ENCODE peak calls at places on chromosomes 12 and 14, in four cellular contexts. One of them, this sample, is unnamed.

GRCh38 chr12:75561921-75562320 is 50.5 kb upstream of the KRR1 start:
- DNase-seq in stimulated activated CD8-positive, alpha-beta memory T cell treated with anti-CD3 and anti-CD28 coated beads, Interleukin-12 subunit alpha, Interleukin-12 subunit beta, amount 100 ng/mL, for 1 hour: no peak
- DNase-seq in GM13976: no peak
- DNase-seq in amniotic stem cell: no peak
- DNase-seq in this sample: no peak

GRCh38 chr12:92141585-92142244 is 3.9 kb downstream of the BTG1 start:
- DNase-seq in stimulated activated CD8-positive, alpha-beta memory T cell treated with anti-CD3 and anti-CD28 coated beads, Interleukin-12 subunit alpha, Interleukin-12 subunit beta, amount 100 ng/mL, for 1 hour: no peak
- DNase-seq in GM13976: no peak
- DNase-seq in amniotic stem cell: no peak
- DNase-seq in this sample: peak

GRCh38 chr12:89181271-89181920 is 170.9 kb downstream of the DUSP6 start:
- DNase-seq in GM13976: no peak
- DNase-seq in stimulated activated CD8-positive, alpha-beta memory T cell treated with anti-CD3 and anti-CD28 coated beads, Interleukin-12 subunit alpha, Interleukin-12 subunit beta, amount 100 ng/mL, for 1 hour: no peak
- DNase-seq in amniotic stem cell: no peak
- DNase-seq in this sample: no peak

GRCh38 chr12:123713398-123714301 is 1.5 kb downstream of the ATP6V0A2 start:
- DNase-seq in stimulated activated CD8-positive, alpha-beta memory T cell treated with anti-CD3 and anti-CD28 coated beads, Interleukin-12 subunit alpha, Interleukin-12 subunit beta, amount 100 ng/mL, for 1 hour: no peak
- DNase-seq in amniotic stem cell: no peak
- DNase-seq in GM13976: no peak
- DNase-seq in this sample: peak

GRCh38 chr14:102063092-102063807 is 23.6 kb downstream of the HSP90AA1 start:
- DNase-seq in stimulated activated CD8-positive, alpha-beta memory T cell treated with anti-CD3 and anti-CD28 coated beads, Interleukin-12 subunit alpha, Interleukin-12 subunit beta, amount 100 ng/mL, for 1 hour: peak
- DNase-seq in GM13976: peak
- DNase-seq in amniotic stem cell: peak
- DNase-seq in this sample: peak

GRCh38 chr12:122921917-122922316 is 26.0 kb upstream of the VPS37B start:
- DNase-seq in GM13976: no peak
- DNase-seq in stimulated activated CD8-positive, alpha-beta memory T cell treated with anti-CD3 and anti-CD28 coated beads, Interleukin-12 subunit alpha, Interleukin-12 subunit beta, amount 100 ng/mL, for 1 hour: no peak
- DNase-seq in amniotic stem cell: no peak
- DNase-seq in this sample: no peak

GRCh38 chr12:128537668-128538067 is 270.7 kb downstream of the TMEM132C start:
- DNase-seq in GM13976: no peak
- DNase-seq in amniotic stem cell: no peak
- DNase-seq in stimulated activated CD8-positive, alpha-beta memory T cell treated with anti-CD3 and anti-CD28 coated beads, Interleukin-12 subunit alpha, Interleukin-12 subunit beta, amount 100 ng/mL, for 1 hour: no peak
- DNase-seq in this sample: no peak

GRCh38 chr14:90785474-90785873 is 30.8 kb downstream of the TTC7B start:
- DNase-seq in amniotic stem cell: no peak
- DNase-seq in stimulated activated CD8-positive, alpha-beta memory T cell treated with anti-CD3 and anti-CD28 coated beads, Interleukin-12 subunit alpha, Interleukin-12 subunit beta, amount 100 ng/mL, for 1 hour: no peak
- DNase-seq in GM13976: no peak
- DNase-seq in this sample: no peak

GRCh38 chr14:72679106-72679505 is 214.8 kb downstream of the DPF3 start:
- DNase-seq in GM13976: no peak
- DNase-seq in stimulated activated CD8-positive, alpha-beta memory T cell treated with anti-CD3 and anti-CD28 coated beads, Interleukin-12 subunit alpha, Interleukin-12 subunit beta, amount 100 ng/mL, for 1 hour: no peak
- DNase-seq in amniotic stem cell: no peak
- DNase-seq in this sample: no peak

GRCh38 chr12:75738486-75738885 is 227.1 kb upstream of the KRR1 start:
- DNase-seq in amniotic stem cell: no peak
- DNase-seq in GM13976: peak
- DNase-seq in stimulated activated CD8-positive, alpha-beta memory T cell treated with anti-CD3 and anti-CD28 coated beads, Interleukin-12 subunit alpha, Interleukin-12 subunit beta, amount 100 ng/mL, for 1 hour: peak
- DNase-seq in this sample: peak

GRCh38 chr12:102888511-102888910 is 28.5 kb downstream of the PAH start:
- DNase-seq in GM13976: no peak
- DNase-seq in stimulated activated CD8-positive, alpha-beta memory T cell treated with anti-CD3 and anti-CD28 coated beads, Interleukin-12 subunit alpha, Interleukin-12 subunit beta, amount 100 ng/mL, for 1 hour: no peak
- DNase-seq in amniotic stem cell: no peak
- DNase-seq in this sample: no peak

GRCh38 chr14:36383674-36384421 is 63.4 kb upstream of the MBIP start:
- DNase-seq in stimulated activated CD8-positive, alpha-beta memory T cell treated with anti-CD3 and anti-CD28 coated beads, Interleukin-12 subunit alpha, Interleukin-12 subunit beta, amount 100 ng/mL, for 1 hour: no peak
- DNase-seq in amniotic stem cell: no peak
- DNase-seq in GM13976: no peak
- DNase-seq in this sample: no peak

GRCh38 chr12:30806989-30807694 is 52.4 kb upstream of the CAPRIN2 start:
- DNase-seq in GM13976: no peak
- DNase-seq in amniotic stem cell: peak
- DNase-seq in stimulated activated CD8-positive, alpha-beta memory T cell treated with anti-CD3 and anti-CD28 coated beads, Interleukin-12 subunit alpha, Interleukin-12 subunit beta, amount 100 ng/mL, for 1 hour: no peak
- DNase-seq in this sample: peak

GRCh38 chr14:65206448-65207096 is 104.3 kb upstream of the MAX start:
- DNase-seq in stimulated activated CD8-positive, alpha-beta memory T cell treated with anti-CD3 and anti-CD28 coated beads, Interleukin-12 subunit alpha, Interleukin-12 subunit beta, amount 100 ng/mL, for 1 hour: no peak
- DNase-seq in amniotic stem cell: peak
- DNase-seq in GM13976: peak
- DNase-seq in this sample: peak

GRCh38 chr14:94646481-94646880 is 34.3 kb downstream of the SERPINA3 start:
- DNase-seq in GM13976: no peak
- DNase-seq in amniotic stem cell: no peak
- DNase-seq in stimulated activated CD8-positive, alpha-beta memory T cell treated with anti-CD3 and anti-CD28 coated beads, Interleukin-12 subunit alpha, Interleukin-12 subunit beta, amount 100 ng/mL, for 1 hour: no peak
- DNase-seq in this sample: no peak

GRCh38 chr12:89062996-89063395 is 289.3 kb downstream of the DUSP6 start:
- DNase-seq in stimulated activated CD8-positive, alpha-beta memory T cell treated with anti-CD3 and anti-CD28 coated beads, Interleukin-12 subunit alpha, Interleukin-12 subunit beta, amount 100 ng/mL, for 1 hour: no peak
- DNase-seq in amniotic stem cell: no peak
- DNase-seq in GM13976: no peak
- DNase-seq in this sample: no peak

GRCh38 chr12:120138366-120138765 is 21.8 kb upstream of the RAB35 start:
- DNase-seq in amniotic stem cell: no peak
- DNase-seq in GM13976: no peak
- DNase-seq in stimulated activated CD8-positive, alpha-beta memory T cell treated with anti-CD3 and anti-CD28 coated beads, Interleukin-12 subunit alpha, Interleukin-12 subunit beta, amount 100 ng/mL, for 1 hour: no peak
- DNase-seq in this sample: no peak

GRCh38 chr12:62660763-62661162 is 194.1 kb downstream of the MON2 start:
- DNase-seq in stimulated activated CD8-positive, alpha-beta memory T cell treated with anti-CD3 and anti-CD28 coated beads, Interleukin-12 subunit alpha, Interleukin-12 subunit beta, amount 100 ng/mL, for 1 hour: no peak
- DNase-seq in amniotic stem cell: no peak
- DNase-seq in GM13976: no peak
- DNase-seq in this sample: no peak

GRCh38 chr12:111450676-111451075 is 45.0 kb downstream of the SH2B3 start:
- DNase-seq in amniotic stem cell: no peak
- DNase-seq in stimulated activated CD8-positive, alpha-beta memory T cell treated with anti-CD3 and anti-CD28 coated beads, Interleukin-12 subunit alpha, Interleukin-12 subunit beta, amount 100 ng/mL, for 1 hour: no peak
- DNase-seq in GM13976: no peak
- DNase-seq in this sample: no peak

GRCh38 chr14:99717682-99718013 is 33.5 kb downstream of the CYP46A1 start:
- DNase-seq in GM13976: no peak
- DNase-seq in stimulated activated CD8-positive, alpha-beta memory T cell treated with anti-CD3 and anti-CD28 coated beads, Interleukin-12 subunit alpha, Interleukin-12 subunit beta, amount 100 ng/mL, for 1 hour: no peak
- DNase-seq in amniotic stem cell: no peak
- DNase-seq in this sample: no peak

GRCh38 chr14:88695873-88696272 is 96.9 kb downstream of the EML5 start:
- DNase-seq in stimulated activated CD8-positive, alpha-beta memory T cell treated with anti-CD3 and anti-CD28 coated beads, Interleukin-12 subunit alpha, Interleukin-12 subunit beta, amount 100 ng/mL, for 1 hour: no peak
- DNase-seq in amniotic stem cell: no peak
- DNase-seq in GM13976: no peak
- DNase-seq in this sample: no peak

GRCh38 chr14:103871596-103872480 is 24.5 kb upstream of the PPP1R13B start:
- DNase-seq in amniotic stem cell: no peak
- DNase-seq in GM13976: peak
- DNase-seq in stimulated activated CD8-positive, alpha-beta memory T cell treated with anti-CD3 and anti-CD28 coated beads, Interleukin-12 subunit alpha, Interleukin-12 subunit beta, amount 100 ng/mL, for 1 hour: peak
- DNase-seq in this sample: peak

GRCh38 chr12:27455589-27455988 is 9.1 kb downstream of the SMCO2 start:
- DNase-seq in stimulated activated CD8-positive, alpha-beta memory T cell treated with anti-CD3 and anti-CD28 coated beads, Interleukin-12 subunit alpha, Interleukin-12 subunit beta, amount 100 ng/mL, for 1 hour: no peak
- DNase-seq in GM13976: no peak
- DNase-seq in amniotic stem cell: no peak
- DNase-seq in this sample: no peak

GRCh38 chr12:53328043-53328435 is 6.6 kb upstream of the AAAS start:
- DNase-seq in stimulated activated CD8-positive, alpha-beta memory T cell treated with anti-CD3 and anti-CD28 coated beads, Interleukin-12 subunit alpha, Interleukin-12 subunit beta, amount 100 ng/mL, for 1 hour: no peak
- DNase-seq in amniotic stem cell: no peak
- DNase-seq in GM13976: no peak
- DNase-seq in this sample: no peak

GRCh38 chr14:23299186-23299521 is 3.5 kb downstream of the PPP1R3E start:
- DNase-seq in stimulated activated CD8-positive, alpha-beta memory T cell treated with anti-CD3 and anti-CD28 coated beads, Interleukin-12 subunit alpha, Interleukin-12 subunit beta, amount 100 ng/mL, for 1 hour: no peak
- DNase-seq in GM13976: no peak
- DNase-seq in amniotic stem cell: no peak
- DNase-seq in this sample: no peak

GRCh38 chr12:49922349-49923034 is 18.8 kb upstream of the FAIM2 start:
- DNase-seq in amniotic stem cell: no peak
- DNase-seq in GM13976: no peak
- DNase-seq in stimulated activated CD8-positive, alpha-beta memory T cell treated with anti-CD3 and anti-CD28 coated beads, Interleukin-12 subunit alpha, Interleukin-12 subunit beta, amount 100 ng/mL, for 1 hour: no peak
- DNase-seq in this sample: no peak

GRCh38 chr14:76768201-76768656 is 7.0 kb downstream of the VASH1 start:
- DNase-seq in amniotic stem cell: no peak
- DNase-seq in GM13976: peak
- DNase-seq in stimulated activated CD8-positive, alpha-beta memory T cell treated with anti-CD3 and anti-CD28 coated beads, Interleukin-12 subunit alpha, Interleukin-12 subunit beta, amount 100 ng/mL, for 1 hour: peak
- DNase-seq in this sample: peak

GRCh38 chr14:28298156-28298555 is 468.4 kb upstream of the FOXG1 start:
- DNase-seq in stimulated activated CD8-positive, alpha-beta memory T cell treated with anti-CD3 and anti-CD28 coated beads, Interleukin-12 subunit alpha, Interleukin-12 subunit beta, amount 100 ng/mL, for 1 hour: no peak
- DNase-seq in amniotic stem cell: no peak
- DNase-seq in GM13976: no peak
- DNase-seq in this sample: no peak

GRCh38 chr12:88985011-88985410 is 367.3 kb downstream of the DUSP6 start:
- DNase-seq in GM13976: no peak
- DNase-seq in amniotic stem cell: no peak
- DNase-seq in stimulated activated CD8-positive, alpha-beta memory T cell treated with anti-CD3 and anti-CD28 coated beads, Interleukin-12 subunit alpha, Interleukin-12 subunit beta, amount 100 ng/mL, for 1 hour: no peak
- DNase-seq in this sample: no peak

GRCh38 chr12:57005980-57006808 is at the start of gene ZBTB39:
- DNase-seq in stimulated activated CD8-positive, alpha-beta memory T cell treated with anti-CD3 and anti-CD28 coated beads, Interleukin-12 subunit alpha, Interleukin-12 subunit beta, amount 100 ng/mL, for 1 hour: peak
- DNase-seq in amniotic stem cell: peak
- DNase-seq in GM13976: peak
- DNase-seq in this sample: peak

GRCh38 chr14:94267352-94267751 is 25.7 kb downstream of the SERPINA10 start:
- DNase-seq in GM13976: no peak
- DNase-seq in amniotic stem cell: no peak
- DNase-seq in stimulated activated CD8-positive, alpha-beta memory T cell treated with anti-CD3 and anti-CD28 coated beads, Interleukin-12 subunit alpha, Interleukin-12 subunit beta, amount 100 ng/mL, for 1 hour: no peak
- DNase-seq in this sample: no peak

GRCh38 chr12:9792961-9793617 is 32.4 kb upstream of the CD69 start:
- DNase-seq in amniotic stem cell: peak
- DNase-seq in GM13976: no peak
- DNase-seq in stimulated activated CD8-positive, alpha-beta memory T cell treated with anti-CD3 and anti-CD28 coated beads, Interleukin-12 subunit alpha, Interleukin-12 subunit beta, amount 100 ng/mL, for 1 hour: no peak
- DNase-seq in this sample: no peak

GRCh38 chr12:38850463-38850862 is 54.9 kb downstream of the CPNE8 start:
- DNase-seq in stimulated activated CD8-positive, alpha-beta memory T cell treated with anti-CD3 and anti-CD28 coated beads, Interleukin-12 subunit alpha, Interleukin-12 subunit beta, amount 100 ng/mL, for 1 hour: no peak
- DNase-seq in amniotic stem cell: no peak
- DNase-seq in GM13976: no peak
- DNase-seq in this sample: no peak